ENCODE peak calls at places on chromosomes 6 and 20, in six cellular contexts. N, M, T, B, Q and X are unnamed samples.
A peak's percentile ranks its signal among the peaks of the same experiment; 100 is the strongest.

GRCh38 chr20:23199356-23199755 is 113.2 kb upstream of the CD93 start:
- DNase-seq in N (no peak), M (no peak), T (no peak), B (no peak), Q (no peak), X (no peak)

GRCh38 chr6:168908166-168908565 is 345.5 kb downstream of the THBS2 start:
- DNase-seq in N (peak; percentile 95), M (no peak), T (no peak), B (no peak), Q (no peak), X (peak; percentile 46)

GRCh38 chr6:111944541-111944940 is 71.3 kb upstream of the FYN start:
- DNase-seq in N (peak; percentile 69), M (no peak), T (no peak), B (no peak), Q (no peak), X (peak; percentile 55)

GRCh38 chr6:111027219-111027618 is 45.4 kb downstream of the RPF2 start:
- DNase-seq in N (no peak), M (no peak), T (no peak), B (no peak), Q (no peak), X (no peak)

GRCh38 chr6:85579581-85579980 is 14.1 kb downstream of the SNX14 start:
- DNase-seq in N (no peak), M (no peak), T (no peak), B (no peak), Q (no peak), X (no peak)

GRCh38 chr6:3277851-3278416 is 19.2 kb downstream of the PSMG4 start:
- DNase-seq in N (no peak), M (no peak), T (no peak), B (no peak), Q (no peak), X (no peak)

GRCh38 chr20:63686492-63687321 is 9.7 kb upstream of the TNFRSF6B start:
- DNase-seq in N (peak; percentile 90), M (no peak), T (no peak), B (peak; percentile 8), Q (no peak), X (peak; percentile 93)

GRCh38 chr6:166952567-166953464 is 3.5 kb downstream of the RNASET2 start:
- DNase-seq in N (no peak), M (no peak), T (peak; percentile 68), B (no peak), Q (no peak), X (no peak)

GRCh38 chr6:66065313-66065712 is 358.3 kb upstream of the EYS start:
- DNase-seq in N (no peak), M (no peak), T (no peak), B (no peak), Q (no peak), X (no peak)

GRCh38 chr6:5034736-5035135 is 30.9 kb upstream of the RPP40 start:
- DNase-seq in N (no peak), M (no peak), T (no peak), B (no peak), Q (no peak), X (no peak)

GRCh38 chr6:113893866-113894265 is 36.7 kb downstream of the MARCKS start:
- DNase-seq in N (peak; percentile 64), M (no peak), T (no peak), B (no peak), Q (no peak), X (peak; percentile 27)

GRCh38 chr20:44861547-44862006 is 23.9 kb upstream of the YWHAB start:
- DNase-seq in N (peak; percentile 81), M (no peak), T (no peak), B (no peak), Q (no peak), X (peak; percentile 69)

GRCh38 chr20:4036351-4036750 is 21.0 kb upstream of the RNF24 start:
- DNase-seq in N (no peak), M (no peak), T (no peak), B (no peak), Q (no peak), X (no peak)

GRCh38 chr6:150689900-150690590 is 90.4 kb downstream of the PLEKHG1 start:
- DNase-seq in N (no peak), M (no peak), T (peak; percentile 81), B (no peak), Q (no peak), X (no peak)

GRCh38 chr20:36885355-36885754 is 9.4 kb downstream of the TLDC2 start:
- DNase-seq in N (peak; percentile 26), M (no peak), T (no peak), B (no peak), Q (no peak), X (peak; percentile 7)

GRCh38 chr6:143271024-143271423 is 179.5 kb downstream of the ADAT2 start:
- DNase-seq in N (peak; percentile 94), M (no peak), T (no peak), B (peak; percentile 61), Q (no peak), X (peak; percentile 76)

GRCh38 chr6:5076931-5077330 is 8.2 kb upstream of the PPP1R3G start:
- DNase-seq in N (no peak), M (no peak), T (no peak), B (no peak), Q (no peak), X (no peak)

GRCh38 chr6:7087491-7087979 is 20.2 kb upstream of the RREB1 start:
- DNase-seq in N (no peak), M (peak; percentile 14), T (no peak), B (no peak), Q (no peak), X (no peak)

GRCh38 chr20:5100684-5101347 is 18.9 kb downstream of the PCNA start:
- DNase-seq in N (peak; percentile 69), M (peak; percentile 69), T (peak; percentile 70), B (no peak), Q (no peak), X (peak; percentile 80)

GRCh38 chr20:51412991-51413471 is 129.5 kb downstream of the NFATC2 start:
- DNase-seq in N (peak; percentile 25), M (no peak), T (no peak), B (no peak), Q (no peak), X (no peak)

GRCh38 chr20:23624307-23624706 is 13.4 kb downstream of the CST3 start:
- DNase-seq in N (peak; percentile 90), M (no peak), T (no peak), B (no peak), Q (no peak), X (peak; percentile 42)

GRCh38 chr6:133889557-133890301 is 816 bp downstream of the TCF21 start:
- DNase-seq in N (no peak), M (no peak), T (no peak), B (no peak), Q (no peak), X (peak; percentile 76)

GRCh38 chr6:139099984-139100383 is 34.9 kb upstream of the HECA start:
- DNase-seq in N (no peak), M (no peak), T (no peak), B (no peak), Q (no peak), X (no peak)

GRCh38 chr6:7172605-7173185 is 64.9 kb downstream of the RREB1 start:
- DNase-seq in N (peak; percentile 82), M (no peak), T (no peak), B (no peak), Q (no peak), X (peak; percentile 82)

GRCh38 chr6:11368760-11369159 is 136.3 kb upstream of the NEDD9 start:
- DNase-seq in N (no peak), M (no peak), T (no peak), B (no peak), Q (no peak), X (peak; percentile 51)

GRCh38 chr6:70310063-70310694 is 7.3 kb upstream of the COL9A1 start:
- DNase-seq in N (peak; percentile 61), M (no peak), T (peak; percentile 38), B (no peak), Q (no peak), X (peak; percentile 56)

GRCh38 chr6:90293319-90293937 is 3.2 kb downstream of the BACH2 start:
- DNase-seq in N (peak; percentile 38), M (no peak), T (no peak), B (no peak), Q (no peak), X (no peak)

GRCh38 chr6:168725821-168726220 is 284.8 kb downstream of the SMOC2 start:
- DNase-seq in N (no peak), M (no peak), T (no peak), B (no peak), Q (no peak), X (no peak)

GRCh38 chr6:56144538-56145324 is 102.6 kb downstream of the COL21A1 start:
- DNase-seq in N (peak; percentile 97), M (no peak), T (no peak), B (no peak), Q (no peak), X (peak; percentile 42)

GRCh38 chr6:148830614-148831013 is 83.8 kb downstream of the UST start:
- DNase-seq in N (peak; percentile 36), M (no peak), T (no peak), B (no peak), Q (no peak), X (no peak)
- TF ChIP-seq CTCF in N (no peak), M (no peak), T (no peak), B (no peak), Q (no peak), X (no peak)

DNA sequence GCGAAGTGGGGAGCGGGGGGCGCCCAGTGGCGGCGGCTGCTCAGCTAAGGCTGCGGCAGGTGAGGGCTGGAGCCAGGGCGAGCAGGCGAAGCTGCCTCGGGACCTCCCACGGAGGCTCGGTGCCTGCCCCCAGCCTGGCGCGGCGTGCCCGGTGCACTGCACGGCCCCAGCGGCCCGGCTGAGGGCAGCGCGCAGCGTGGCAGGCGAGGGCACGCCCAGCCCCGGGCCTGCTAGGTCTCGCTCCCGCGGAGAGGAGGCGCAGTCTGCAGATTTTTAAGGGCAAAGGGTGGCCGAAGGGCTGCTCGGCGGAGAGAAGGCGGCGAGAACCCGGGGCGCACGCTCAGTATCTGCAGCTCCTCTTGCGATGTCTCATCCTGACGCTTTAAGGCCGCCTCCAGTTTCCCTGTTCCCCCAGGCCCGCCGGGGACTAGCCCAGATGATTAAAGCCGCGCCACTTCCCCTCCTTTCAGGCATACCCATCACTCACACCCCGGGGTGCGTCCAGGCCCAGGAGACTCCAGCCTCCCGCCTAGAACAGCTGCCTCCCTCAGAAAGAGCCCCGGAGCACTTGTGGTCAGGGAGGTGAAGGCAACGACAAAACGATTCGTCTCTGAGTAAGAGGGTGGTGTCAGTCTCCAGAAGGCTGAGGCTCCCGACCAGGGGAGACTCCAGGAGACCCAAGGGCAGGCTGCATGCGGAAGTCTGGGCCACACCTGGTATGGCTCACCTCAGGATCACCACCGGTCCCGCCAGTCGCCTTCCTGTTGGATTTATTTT is at the start of gene FERMT1:
- DNase-seq in N (peak; percentile 66), M (no peak), T (no peak), B (no peak), Q (peak; percentile 61), X (peak; percentile 76)
- TF ChIP-seq CTCF in N (no peak), M (no peak), T (no peak), B (no peak), Q (peak; percentile 27), X (peak; percentile 18)

DNA sequence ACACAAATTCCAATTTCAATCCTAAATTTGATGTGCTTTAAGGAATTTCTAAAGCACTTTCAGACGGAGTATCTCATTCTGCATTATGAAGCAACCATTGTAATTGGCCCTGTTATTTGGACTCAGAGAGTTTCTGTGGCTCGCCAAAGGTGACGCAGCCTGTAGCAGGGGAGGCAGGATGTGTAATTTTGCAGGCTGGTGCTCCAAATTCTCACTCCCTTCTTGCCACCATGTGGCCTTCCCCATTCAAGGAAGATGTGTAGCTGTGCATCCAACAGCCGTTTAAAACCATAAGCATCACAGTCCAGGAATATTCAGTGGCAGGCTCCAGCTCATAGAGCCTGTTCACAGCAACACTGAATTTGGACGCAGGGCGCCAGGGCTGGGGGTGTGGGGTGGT is 45.8 kb downstream of the AGPAT4 start:
- DNase-seq in N (peak; percentile 85), M (no peak), T (no peak), B (no peak), Q (no peak), X (peak; percentile 16)
- TF ChIP-seq CTCF in N (no peak), M (no peak), T (no peak), B (no peak), Q (no peak), X (no peak)

GRCh38 chr6:31477521-31477920 is 20.4 kb upstream of the MICB start:
- DNase-seq in N (no peak), M (no peak), T (no peak), B (no peak), Q (no peak), X (no peak)
- TF ChIP-seq CTCF in N (no peak), M (no peak), T (no peak), B (no peak), Q (no peak), X (no peak)